ENCODE peak calls at places on chromosomes 11 and 22, in six cellular contexts. J is foreskin keratinocyte, Q is cardiac fibroblast, B is tibial artery, V is sigmoid colon, C is AG09319. W is an unnamed sample.

GRCh38 chr11:123129920-123130319 is 65.1 kb downstream of the CLMP start:
- DNase-seq in J (no peak), Q (peak; percentile 59), B (no peak), V (no peak), C (no peak), W (no peak)

GRCh38 chr11:35529971-35530495 is 4.6 kb upstream of the PAMR1 start:
- DNase-seq in J (peak; percentile 88), Q (peak; percentile 94), B (no peak), V (peak; percentile 68), C (peak; percentile 89), W (no peak)

GRCh38 chr11:13663631-13664071 is 4.8 kb upstream of the FAR1 start:
- DNase-seq in J (peak; percentile 64), Q (peak; percentile 47), B (no peak), V (no peak), C (no peak), W (no peak)

GRCh38 chr11:69912161-69912910 is 93.1 kb upstream of the FGF3 start:
- DNase-seq in J (no peak), Q (no peak), B (peak; percentile 17), V (peak; percentile 61), C (no peak), W (peak; percentile 4)

GRCh38 chr22:17172172-17172833 is 13.2 kb upstream of the HDHD5 start:
- DNase-seq in J (peak; percentile 21), Q (no peak), B (no peak), V (peak; percentile 68), C (no peak), W (peak; percentile 20)

GRCh38 chr11:69295995-69296889 is 2.3 kb downstream of the MYEOV start:
- DNase-seq in J (no peak), Q (peak; percentile 97), B (peak; percentile 84), V (peak; percentile 82), C (peak; percentile 59), W (no peak)

GRCh38 chr11:129853508-129854228 is 38.0 kb downstream of the TMEM45B start:
- DNase-seq in J (peak; percentile 76), Q (peak; percentile 56), B (no peak), V (no peak), C (peak; percentile 27), W (no peak)

GRCh38 chr11:59658036-59658435 is 10.8 kb downstream of the PATL1 start:
- DNase-seq in J (no peak), Q (peak; percentile 53), B (no peak), V (no peak), C (no peak), W (no peak)

GRCh38 chr22:36398602-36399472 is 11.1 kb upstream of the MYH9 start:
- DNase-seq in J (peak; percentile 91), Q (peak; percentile 92), B (no peak), V (no peak), C (no peak), W (no peak)

GRCh38 chr11:10499452-10500262 is 41.3 kb downstream of the RNF141 start:
- DNase-seq in J (no peak), Q (no peak), B (peak; percentile 67), V (no peak), C (peak; percentile 23), W (no peak)

GRCh38 chr22:19877626-19878339 is 23.1 kb upstream of the GNB1L start:
- DNase-seq in J (no peak), Q (peak; percentile 77), B (peak; percentile 12), V (peak; percentile 56), C (no peak), W (no peak)

GRCh38 chr11:32068134-32068533 is 22.7 kb upstream of the RCN1 start:
- DNase-seq in J (no peak), Q (peak; percentile 4), B (no peak), V (no peak), C (no peak), W (no peak)

GRCh38 chr11:32070707-32071106 is 20.2 kb upstream of the RCN1 start:
- DNase-seq in J (no peak), Q (no peak), B (no peak), V (no peak), C (no peak), W (no peak)

GRCh38 chr11:32072872-32073661 is 17.8 kb upstream of the RCN1 start:
- DNase-seq in J (no peak), Q (no peak), B (no peak), V (no peak), C (no peak), W (peak; percentile 56)

GRCh38 chr11:32069361-32070058 is 21.4 kb upstream of the RCN1 start:
- DNase-seq in J (no peak), Q (no peak), B (no peak), V (no peak), C (no peak), W (no peak)

GRCh38 chr11:32071811-32072210 is 19.1 kb upstream of the RCN1 start:
- DNase-seq in J (no peak), Q (peak; percentile 71), B (no peak), V (no peak), C (no peak), W (no peak)
- TF ChIP-seq CTCF in J (peak; percentile 24), Q (peak; percentile 74), B (no peak), V (no peak), C (peak; percentile 50), W (peak; percentile 42)

GRCh38 chr11:115990004-115990447 is 485.8 kb upstream of the CADM1 start:
- DNase-seq in J (no peak), Q (no peak), B (no peak), V (no peak), C (no peak), W (peak; percentile 44)
- TF ChIP-seq CTCF in J (peak; percentile 58), Q (peak; percentile 37), B (no peak), V (peak; percentile 65), C (no peak), W (peak; percentile 70)

GRCh38 chr11:60767388-60767811 is 10.7 kb downstream of the MS4A15 start:
- DNase-seq in J (no peak), Q (no peak), B (no peak), V (no peak), C (no peak), W (peak; percentile 55)
- TF ChIP-seq CTCF in J (peak; percentile 51), Q (peak; percentile 46), B (no peak), V (no peak), C (peak; percentile 14), W (peak; percentile 59)

DNA sequence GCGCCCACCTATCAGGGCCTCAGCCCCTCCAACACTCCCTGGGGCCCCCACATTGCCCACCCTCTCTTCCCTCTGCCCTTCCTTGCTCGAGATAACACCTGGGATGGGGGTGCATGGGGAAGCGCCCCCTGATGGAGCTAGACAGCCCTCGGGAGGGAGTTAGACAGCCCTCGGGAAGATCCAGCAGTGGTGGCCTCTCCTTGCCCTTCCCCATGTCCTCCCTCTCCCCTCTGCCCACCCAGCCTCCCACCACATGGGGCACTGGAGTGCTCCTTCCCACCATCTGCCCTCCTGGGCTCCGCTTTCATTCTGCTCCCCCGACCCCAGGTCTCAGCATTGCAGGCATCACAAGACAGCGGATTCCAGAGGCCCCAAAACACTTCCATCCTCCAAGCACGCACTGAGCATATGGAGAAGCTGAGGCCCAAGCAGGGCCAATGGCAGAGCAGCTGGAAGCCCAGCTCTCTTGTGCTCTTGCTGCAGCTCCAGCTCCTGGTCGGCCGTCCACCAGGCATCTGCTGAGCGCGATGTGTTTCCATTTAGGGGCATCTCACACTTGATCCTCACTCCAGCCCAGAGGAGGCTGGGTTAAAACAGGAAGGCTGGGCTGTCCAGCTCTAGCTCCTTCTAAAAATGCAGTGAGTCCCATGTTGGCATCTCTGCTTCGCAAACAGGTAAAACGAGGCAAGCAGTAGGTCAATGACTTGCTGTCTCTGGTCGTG is 65.6 kb downstream of the IGLL1 start:
- DNase-seq in J (no peak), Q (no peak), B (no peak), V (peak; percentile 85), C (no peak), W (no peak)
- TF ChIP-seq CTCF in J (no peak), Q (no peak), B (no peak), V (no peak), C (no peak), W (no peak)

DNA sequence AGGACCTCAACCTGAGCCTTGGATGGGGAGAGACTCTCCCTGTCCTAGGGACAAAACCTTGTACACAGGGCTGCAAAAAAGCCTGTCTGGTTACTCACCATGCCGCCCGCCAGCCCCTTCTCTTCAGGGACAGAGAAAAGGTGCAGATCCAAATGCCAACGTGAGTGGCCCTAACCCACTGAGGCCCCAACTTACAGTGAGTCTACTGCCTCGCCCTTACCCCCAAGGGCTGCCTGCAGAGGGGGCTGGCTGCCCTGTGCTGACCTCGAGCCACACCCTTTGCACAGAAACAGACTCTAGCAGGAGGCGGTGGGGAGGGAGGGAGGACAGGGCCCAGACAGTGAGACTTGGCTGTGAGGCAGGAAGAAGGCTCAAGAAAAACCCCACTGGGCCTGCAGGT is 13.5 kb upstream of the CHST1 start:
- DNase-seq in J (no peak), Q (no peak), B (no peak), V (peak; percentile 19), C (no peak), W (no peak)
- TF ChIP-seq CTCF in J (no peak), Q (no peak), B (no peak), V (no peak), C (no peak), W (no peak)

GRCh38 chr22:38098410-38099249 is 11.9 kb downstream of the BAIAP2L2 start:
- DNase-seq in J (no peak), Q (peak; percentile 46), B (no peak), V (no peak), C (no peak), W (no peak)

GRCh38 chr22:38103641-38104040 is 6.8 kb downstream of the BAIAP2L2 start:
- DNase-seq in J (no peak), Q (no peak), B (no peak), V (no peak), C (no peak), W (no peak)

GRCh38 chr22:38097058-38097457 is 13.1 kb upstream of the SLC16A8 start:
- DNase-seq in J (no peak), Q (no peak), B (no peak), V (no peak), C (no peak), W (no peak)

GRCh38 chr22:38097557-38098409 is 12.7 kb downstream of the BAIAP2L2 start:
- DNase-seq in J (no peak), Q (no peak), B (no peak), V (no peak), C (no peak), W (peak; percentile 76)
- TF ChIP-seq CTCF in J (peak; percentile 50), Q (peak; percentile 47), B (peak; percentile 9), V (peak; percentile 18), C (peak; percentile 39), W (peak; percentile 54)

DNA sequence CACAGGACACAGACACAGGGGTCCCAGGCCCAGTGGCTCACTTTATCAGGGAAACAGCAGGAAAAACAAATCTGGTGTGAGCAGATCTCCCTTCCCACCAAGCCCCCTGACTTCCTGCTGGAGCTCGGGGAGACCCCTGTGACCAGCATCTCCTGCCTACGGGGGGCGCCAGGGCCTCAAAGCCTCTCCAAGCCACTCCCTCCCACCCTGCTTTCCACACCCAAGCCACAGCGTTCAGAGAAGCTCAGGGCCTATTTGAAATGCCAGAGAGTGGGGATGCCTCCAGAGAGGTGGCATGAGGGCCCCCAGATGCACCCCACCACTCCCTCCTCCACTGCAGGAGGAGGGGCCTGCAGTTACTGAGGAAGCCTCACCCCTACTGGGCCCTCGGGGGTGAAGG is 5.7 kb upstream of the CDKN1C start:
- DNase-seq in J (no peak), Q (no peak), B (no peak), V (no peak), C (no peak), W (no peak)
- TF ChIP-seq CTCF in J (peak; percentile 4), Q (no peak), B (no peak), V (no peak), C (no peak), W (no peak)

DNA sequence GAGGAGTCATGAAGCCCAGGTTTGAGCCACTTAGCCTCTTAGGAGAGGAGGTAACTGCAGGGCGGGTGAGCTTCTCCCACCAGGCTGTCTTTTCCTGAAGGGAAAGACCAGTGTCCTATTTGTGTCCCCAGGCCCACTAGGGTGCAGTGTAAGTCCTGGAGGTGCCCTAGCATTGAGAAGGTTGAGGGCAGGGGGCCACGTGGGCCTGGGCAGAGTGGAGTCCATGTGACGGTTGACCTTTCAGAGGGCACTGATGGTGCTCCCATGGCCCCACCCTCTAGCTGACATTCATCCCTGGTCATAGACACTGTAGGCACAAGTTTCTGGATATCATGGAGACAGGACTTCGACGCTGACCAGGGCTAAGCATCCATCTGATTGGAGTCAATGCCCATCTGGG is 44.1 kb upstream of the TP53I11 start:
- DNase-seq in J (no peak), Q (no peak), B (no peak), V (peak; percentile 29), C (no peak), W (no peak)
- TF ChIP-seq CTCF in J (no peak), Q (no peak), B (no peak), V (no peak), C (no peak), W (no peak)